ENCODE peak calls at places on chromosome 16, in six cellular contexts. One of them, this sample, is unnamed.

GRCh38 chr16:58366247-58367031 is 25.8 kb upstream of the GINS3 start:
- DNase-seq in EH: peak
- DNase-seq in naive thymus-derived CD8-positive, alpha-beta T cell: no peak
- DNase-seq in OCI-M1: peak
- DNase-seq in SW 1271: no peak
- DNase-seq in non-pigmented ciliary epithelial cell: no peak
- DNase-seq in this sample: no peak

GRCh38 chr16:82070656-82071369 is 35.8 kb downstream of the HSD17B2 start:
- DNase-seq in EH: peak
- DNase-seq in naive thymus-derived CD8-positive, alpha-beta T cell: no peak
- DNase-seq in OCI-M1: no peak
- DNase-seq in SW 1271: no peak
- DNase-seq in non-pigmented ciliary epithelial cell: peak
- DNase-seq in this sample: no peak

GRCh38 chr16:74607310-74607966 is 524 bp upstream of the GLG1 start:
- DNase-seq in EH: no peak
- DNase-seq in naive thymus-derived CD8-positive, alpha-beta T cell: no peak
- DNase-seq in OCI-M1: no peak
- DNase-seq in SW 1271: peak
- DNase-seq in non-pigmented ciliary epithelial cell: no peak
- DNase-seq in this sample: no peak

GRCh38 chr16:5323284-5323683 is 225.7 kb upstream of the EEF2KMT start:
- DNase-seq in EH: no peak
- DNase-seq in naive thymus-derived CD8-positive, alpha-beta T cell: no peak
- DNase-seq in OCI-M1: no peak
- DNase-seq in SW 1271: no peak
- DNase-seq in non-pigmented ciliary epithelial cell: no peak
- DNase-seq in this sample: no peak

GRCh38 chr16:50684823-50685455 is 3.8 kb upstream of the SNX20 start:
- DNase-seq in EH: no peak
- DNase-seq in naive thymus-derived CD8-positive, alpha-beta T cell: no peak
- DNase-seq in OCI-M1: no peak
- DNase-seq in SW 1271: no peak
- DNase-seq in non-pigmented ciliary epithelial cell: no peak
- DNase-seq in this sample: no peak

GRCh38 chr16:20327444-20328041 is at the start of gene GP2:
- DNase-seq in EH: no peak
- DNase-seq in naive thymus-derived CD8-positive, alpha-beta T cell: no peak
- DNase-seq in OCI-M1: no peak
- DNase-seq in SW 1271: no peak
- DNase-seq in non-pigmented ciliary epithelial cell: no peak
- DNase-seq in this sample: no peak

GRCh38 chr16:16052916-16053315 is 103.5 kb downstream of the ABCC1 start:
- DNase-seq in EH: peak
- DNase-seq in naive thymus-derived CD8-positive, alpha-beta T cell: no peak
- DNase-seq in OCI-M1: no peak
- DNase-seq in SW 1271: no peak
- DNase-seq in non-pigmented ciliary epithelial cell: no peak
- DNase-seq in this sample: no peak

GRCh38 chr16:69187387-69187890 is 475 bp downstream of the SNTB2 start:
- DNase-seq in EH: peak
- DNase-seq in naive thymus-derived CD8-positive, alpha-beta T cell: peak
- DNase-seq in OCI-M1: peak
- DNase-seq in SW 1271: peak
- DNase-seq in non-pigmented ciliary epithelial cell: no peak
- DNase-seq in this sample: no peak

GRCh38 chr16:70746708-70747424 is 54.1 kb downstream of the VAC14 start:
- DNase-seq in EH: peak
- DNase-seq in naive thymus-derived CD8-positive, alpha-beta T cell: peak
- DNase-seq in OCI-M1: peak
- DNase-seq in SW 1271: peak
- DNase-seq in non-pigmented ciliary epithelial cell: no peak
- DNase-seq in this sample: peak

GRCh38 chr16:83164816-83165215 is 538.0 kb downstream of the CDH13 start:
- DNase-seq in EH: no peak
- DNase-seq in naive thymus-derived CD8-positive, alpha-beta T cell: no peak
- DNase-seq in OCI-M1: no peak
- DNase-seq in SW 1271: no peak
- DNase-seq in non-pigmented ciliary epithelial cell: no peak
- DNase-seq in this sample: no peak

GRCh38 chr16:85718682-85719081 is 29.9 kb upstream of the GINS2 start:
- DNase-seq in EH: peak
- DNase-seq in naive thymus-derived CD8-positive, alpha-beta T cell: no peak
- DNase-seq in OCI-M1: peak
- DNase-seq in SW 1271: no peak
- DNase-seq in non-pigmented ciliary epithelial cell: no peak
- DNase-seq in this sample: no peak

GRCh38 chr16:85448557-85449194 is 164.4 kb upstream of the GSE1 start:
- DNase-seq in EH: no peak
- DNase-seq in naive thymus-derived CD8-positive, alpha-beta T cell: peak
- DNase-seq in OCI-M1: no peak
- DNase-seq in SW 1271: no peak
- DNase-seq in non-pigmented ciliary epithelial cell: no peak
- DNase-seq in this sample: no peak

GRCh38 chr16:2002406-2003230 is 7.0 kb downstream of the ZNF598 start:
- DNase-seq in EH: no peak
- DNase-seq in naive thymus-derived CD8-positive, alpha-beta T cell: no peak
- DNase-seq in OCI-M1: no peak
- DNase-seq in SW 1271: no peak
- DNase-seq in non-pigmented ciliary epithelial cell: no peak
- DNase-seq in this sample: no peak

GRCh38 chr16:28984619-28985135 is at the start of gene LAT:
- DNase-seq in EH: no peak
- DNase-seq in naive thymus-derived CD8-positive, alpha-beta T cell: peak
- DNase-seq in OCI-M1: peak
- DNase-seq in SW 1271: no peak
- DNase-seq in non-pigmented ciliary epithelial cell: no peak
- DNase-seq in this sample: no peak

GRCh38 chr16:66662445-66663194 is 33.9 kb downstream of the CMTM4 start:
- DNase-seq in EH: peak
- DNase-seq in naive thymus-derived CD8-positive, alpha-beta T cell: no peak
- DNase-seq in OCI-M1: peak
- DNase-seq in SW 1271: peak
- DNase-seq in non-pigmented ciliary epithelial cell: no peak
- DNase-seq in this sample: no peak

GRCh38 chr16:83804366-83804765 is 3.4 kb upstream of the HSBP1 start:
- DNase-seq in EH: no peak
- DNase-seq in naive thymus-derived CD8-positive, alpha-beta T cell: no peak
- DNase-seq in OCI-M1: no peak
- DNase-seq in SW 1271: no peak
- DNase-seq in non-pigmented ciliary epithelial cell: no peak
- DNase-seq in this sample: no peak

GRCh38 chr16:67860589-67861398 is 12.1 kb upstream of the EDC4 start:
- DNase-seq in EH: peak
- DNase-seq in naive thymus-derived CD8-positive, alpha-beta T cell: no peak
- DNase-seq in OCI-M1: no peak
- DNase-seq in SW 1271: peak
- DNase-seq in non-pigmented ciliary epithelial cell: no peak
- DNase-seq in this sample: no peak

GRCh38 chr16:55225972-55226542 is 97.9 kb upstream of the IRX6 start:
- DNase-seq in EH: no peak
- DNase-seq in naive thymus-derived CD8-positive, alpha-beta T cell: no peak
- DNase-seq in OCI-M1: no peak
- DNase-seq in SW 1271: peak
- DNase-seq in non-pigmented ciliary epithelial cell: no peak
- DNase-seq in this sample: no peak

GRCh38 chr16:12906765-12907516 is 5.5 kb downstream of the SHISA9 start:
- DNase-seq in EH: no peak
- DNase-seq in naive thymus-derived CD8-positive, alpha-beta T cell: no peak
- DNase-seq in OCI-M1: no peak
- DNase-seq in SW 1271: no peak
- DNase-seq in non-pigmented ciliary epithelial cell: no peak
- DNase-seq in this sample: no peak

GRCh38 chr16:82004651-82005490 is 6.4 kb downstream of the SDR42E1 start:
- DNase-seq in EH: peak
- DNase-seq in naive thymus-derived CD8-positive, alpha-beta T cell: no peak
- DNase-seq in OCI-M1: no peak
- DNase-seq in SW 1271: no peak
- DNase-seq in non-pigmented ciliary epithelial cell: no peak
- DNase-seq in this sample: no peak

This sample was measured in GOT3.